ENCODE peak calls at places on chromosome 18, in seven cellular contexts. Z is cerebellar cortex; L is astrocyte of the spinal cord; J is epithelial cell of esophagus; B is AG08396; N is right atrium auricular region; Q is stimulated activated CD8-positive, alpha-beta memory T cell treated with anti-CD3 and anti-CD28 coated beads, Interleukin-12 subunit alpha, Interleukin-12 subunit beta, amount 100 ng/mL, for 1 hour. D is an unnamed sample.

GRCh38 chr18:50203801-50204604 is 9.1 kb upstream of the MYO5B start:
- DNase-seq in L (peak), Z (peak), N (no peak), Q (no peak), J (peak), B (peak), D (peak)

GRCh38 chr18:75504469-75504868 is 77.0 kb upstream of the SMIM21 start:
- DNase-seq in N (no peak), J (no peak), Q (no peak), L (no peak), Z (no peak), B (no peak), D (no peak)

GRCh38 chr18:63131106-63131943 is 188.2 kb downstream of the BCL2 start:
- DNase-seq in Z (peak), J (peak), Q (peak), N (peak), B (peak), L (peak), D (no peak)

GRCh38 chr18:27652480-27653121 is 467.5 kb upstream of the CHST9 start:
- DNase-seq in Z (no peak), L (no peak), N (no peak), B (no peak), Q (no peak), J (peak), D (no peak)

GRCh38 chr18:45962461-45962860 is 4.7 kb downstream of the EPG5 start:
- DNase-seq in Z (no peak), N (no peak), J (peak), Q (peak), L (peak), B (no peak), D (no peak)

GRCh38 chr18:60746491-60746890 is 373.9 kb upstream of the MC4R start:
- DNase-seq in Q (no peak), L (no peak), N (no peak), J (no peak), B (no peak), Z (no peak), D (no peak)

GRCh38 chr18:28728891-28729290 is 552.0 kb upstream of the CDH2 start:
- DNase-seq in L (peak), B (no peak), N (no peak), Z (no peak), J (peak), Q (no peak), D (no peak)

GRCh38 chr18:7568426-7568825 is 1.3 kb downstream of the PTPRM start:
- DNase-seq in Q (no peak), B (no peak), L (peak), J (peak), Z (no peak), N (no peak), D (no peak)

GRCh38 chr18:75200071-75200470 is 8.9 kb downstream of the PTGR3 start:
- DNase-seq in L (peak), B (no peak), Q (no peak), Z (no peak), J (no peak), N (no peak), D (no peak)

GRCh38 chr18:21439453-21439852 is 161.1 kb downstream of the ESCO1 start:
- DNase-seq in Q (no peak), N (no peak), Z (no peak), L (peak), J (peak), B (peak), D (no peak)

GRCh38 chr18:78192044-78192443 is 787.6 kb upstream of the SALL3 start:
- DNase-seq in L (no peak), B (no peak), Q (no peak), J (peak), N (no peak), Z (no peak), D (no peak)

GRCh38 chr18:76266226-76266991 is 228.6 kb downstream of the ZNF516 start:
- DNase-seq in Q (no peak), Z (no peak), B (no peak), J (no peak), N (no peak), L (no peak), D (no peak)

GRCh38 chr18:80196528-80197320 is 50.6 kb downstream of the PARD6G start:
- DNase-seq in L (peak), Q (no peak), B (peak), N (peak), J (peak), Z (no peak), D (no peak)

GRCh38 chr18:2905802-2906521 is 59.2 kb downstream of the EMILIN2 start:
- DNase-seq in L (no peak), J (no peak), N (peak), Z (no peak), Q (no peak), B (peak), D (peak)

GRCh38 chr18:35971661-35972196 is 750 bp upstream of the RMP24 start:
- DNase-seq in B (no peak), N (no peak), L (no peak), Q (no peak), Z (peak), J (no peak), D (no peak)